ENCODE peak calls at places on chromosomes 5 and 9, in four cellular contexts. D is H1, B is A549, V is HepG2. E is an unnamed sample.

GRCh38 chr9:83681490-83681889 is 26.3 kb downstream of the UBQLN1 start:
- DNase-seq in D (no peak), B (no peak), V (no peak), E (no peak)

GRCh38 chr9:38026840-38027527 is 42.0 kb downstream of the SHB start:
- DNase-seq in D (no peak), B (no peak), V (no peak), E (no peak)

GRCh38 chr5:37840036-37840909 is at the start of gene GDNF:
- DNase-seq in D (no peak), B (peak), V (peak), E (no peak)

GRCh38 chr5:158435161-158435616 is 576.2 kb upstream of the CLINT1 start:
- DNase-seq in D (no peak), B (no peak), V (no peak), E (no peak)

GRCh38 chr5:12757035-12757434 is 852.8 kb upstream of the CTNND2 start:
- DNase-seq in D (no peak), B (no peak), V (no peak), E (no peak)

GRCh38 chr9:68739631-68740174 is 34.7 kb downstream of the PIP5K1B start:
- DNase-seq in D (no peak), B (no peak), V (peak), E (no peak)

GRCh38 chr5:42400474-42400873 is 22.8 kb upstream of the GHR start:
- DNase-seq in D (no peak), B (no peak), V (no peak), E (no peak)

GRCh38 chr5:150781706-150782614 is 3.4 kb downstream of the SMIM3 start:
- DNase-seq in D (no peak), B (no peak), V (peak), E (no peak)

GRCh38 chr9:114503009-114503408 is 2.3 kb downstream of the WHRN start:
- DNase-seq in D (no peak), B (no peak), V (no peak), E (no peak)

GRCh38 chr5:50653946-50654345 is 12.5 kb upstream of the PARP8 start:
- DNase-seq in D (no peak), B (no peak), V (no peak), E (no peak)

GRCh38 chr9:31364171-31364570 is 1020.3 kb upstream of the ACO1 start:
- DNase-seq in D (no peak), B (no peak), V (no peak), E (no peak)

GRCh38 chr9:118961857-118962256 is 407.4 kb downstream of the BRINP1 start:
- DNase-seq in D (peak), B (peak), V (no peak), E (no peak)

GRCh38 chr5:126610163-126610562 is 9.4 kb downstream of the PHAX start:
- DNase-seq in D (no peak), B (no peak), V (no peak), E (no peak)

GRCh38 chr5:155087036-155087435 is 73.5 kb downstream of the KIF4B start:
- DNase-seq in D (no peak), B (no peak), V (no peak), E (no peak)

GRCh38 chr9:91419222-91420191 is 4.1 kb downstream of the NFIL3 start:
- DNase-seq in D (no peak), B (peak), V (peak), E (peak)

GRCh38 chr9:88871669-88872068 is 119.6 kb upstream of the S1PR3 start:
- DNase-seq in D (no peak), B (no peak), V (no peak), E (no peak)

GRCh38 chr5:33774323-33774722 is 117.5 kb downstream of the ADAMTS12 start:
- DNase-seq in D (no peak), B (no peak), V (no peak), E (no peak)

GRCh38 chr9:130432362-130432761 is 12.4 kb upstream of the ASS1 start:
- DNase-seq in D (no peak), B (peak), V (no peak), E (no peak)

GRCh38 chr5:54387659-54388232 is 67.8 kb upstream of the HSPB3 start:
- DNase-seq in D (no peak), B (no peak), V (no peak), E (no peak)

GRCh38 chr5:109567374-109568044 is 122.2 kb upstream of the MAN2A1 start:
- DNase-seq in D (no peak), B (no peak), V (peak), E (peak)

GRCh38 chr9:110157812-110158629 is 49.9 kb downstream of the C9orf152 start:
- DNase-seq in D (no peak), B (no peak), V (no peak), E (no peak)

GRCh38 chr9:29439961-29440360 is 1866.7 kb upstream of the C9orf72 start:
- DNase-seq in D (no peak), B (no peak), V (no peak), E (no peak)

GRCh38 chr5:174572591-174572990 is 151.8 kb upstream of the MSX2 start:
- DNase-seq in D (no peak), B (no peak), V (no peak), E (no peak)

GRCh38 chr9:21747171-21747570 is 55.3 kb upstream of the MTAP start:
- DNase-seq in D (no peak), B (no peak), V (no peak), E (no peak)

GRCh38 chr5:95913663-95914062 is 48.0 kb downstream of the ELL2 start:
- DNase-seq in D (no peak), B (no peak), V (no peak), E (no peak)

GRCh38 chr5:91281409-91281808 is 101.7 kb downstream of the ARRDC3 start:
- DNase-seq in D (no peak), B (no peak), V (no peak), E (no peak)

GRCh38 chr5:126865299-126865698 is 88.4 kb downstream of the LMNB1 start:
- DNase-seq in D (no peak), B (no peak), V (no peak), E (no peak)

GRCh38 chr9:88722753-88723152 is 187.8 kb downstream of the NXNL2 start:
- DNase-seq in D (no peak), B (peak), V (no peak), E (no peak)

GRCh38 chr9:87137718-87138117 is 190.4 kb upstream of the GAS1 start:
- DNase-seq in D (no peak), B (no peak), V (no peak), E (no peak)

GRCh38 chr9:13032585-13032984 is 246.9 kb downstream of the MPDZ start:
- DNase-seq in D (no peak), B (no peak), V (no peak), E (no peak)

GRCh38 chr5:136090319-136090718 is 42.3 kb upstream of the SMAD5 start:
- DNase-seq in D (no peak), B (no peak), V (no peak), E (no peak)

GRCh38 chr5:133472829-133473228 is 139.5 kb downstream of the FSTL4 start:
- DNase-seq in D (no peak), B (no peak), V (no peak), E (peak)

GRCh38 chr5:179623906-179624741 is 653 bp upstream of the HNRNPH1 start:
- DNase-seq in D (no peak), B (no peak), V (peak), E (peak)

GRCh38 chr5:129114539-129115193 is 20.1 kb downstream of the ISOC1 start:
- DNase-seq in D (no peak), B (no peak), V (no peak), E (no peak)

GRCh38 chr9:83062011-83062652 is 810 bp downstream of the RASEF start:
- DNase-seq in D (peak), B (peak), V (no peak), E (no peak)

GRCh38 chr5:139588962-139589361 is 27.8 kb downstream of the UBE2D2 start:
- DNase-seq in D (no peak), B (no peak), V (no peak), E (no peak)

GRCh38 chr5:139593716-139594319 is 32.7 kb downstream of the UBE2D2 start:
- DNase-seq in D (no peak), B (peak), V (no peak), E (no peak)

GRCh38 chr5:139597134-139597533 is 36.0 kb downstream of the UBE2D2 start:
- DNase-seq in D (no peak), B (no peak), V (no peak), E (no peak)

DNA sequence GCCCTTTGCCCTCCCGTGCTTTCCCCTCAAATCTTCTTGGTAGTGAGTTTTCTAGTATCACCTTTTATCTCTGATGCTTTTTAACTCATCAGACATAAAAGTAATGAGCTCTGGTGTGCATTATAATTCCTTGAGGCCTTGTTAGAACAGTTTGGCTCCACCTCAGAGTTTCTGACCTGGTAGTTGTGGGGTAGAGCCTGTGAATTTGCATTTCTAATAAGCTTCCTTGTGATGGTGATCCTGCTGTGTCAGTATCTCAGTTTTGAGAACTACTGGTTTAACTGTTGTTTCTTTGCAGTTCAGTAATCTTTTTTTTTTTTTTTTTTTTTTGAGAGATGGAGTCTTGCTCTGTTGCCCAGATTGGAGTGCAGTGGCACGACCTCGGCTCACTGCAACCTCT is 31.1 kb downstream of the UBE2D2 start:
- DNase-seq in D (no peak), B (no peak), V (no peak), E (no peak)
- TF ChIP-seq KDM1A in D (no peak), B (no peak), V (no peak), E (no peak)

GRCh38 chr5:6551287-6551954 is 81.4 kb downstream of the NSUN2 start:
- DNase-seq in D (no peak), B (no peak), V (no peak), E (no peak)
- TF ChIP-seq MAFK in D (no peak), B (no peak), V (no peak), E (no peak)

GRCh38 chr9:135239769-135240141 is 152.3 kb downstream of the OLFM1 start:
- DNase-seq in D (no peak), B (no peak), V (no peak), E (no peak)
- TF ChIP-seq POLR2A in D (no peak), B (no peak), V (no peak), E (no peak)

GRCh38 chr9:131732636-131733340 is 7.1 kb downstream of the RAPGEF1 start:
- DNase-seq in D (no peak), B (no peak), V (no peak), E (no peak)
- TF ChIP-seq KDM1A in D (no peak), B (no peak), V (no peak), E (no peak)

GRCh38 chr9:122172131-122172530 is 12.4 kb downstream of the MORN5 start:
- DNase-seq in D (no peak), B (no peak), V (no peak), E (peak)
- TF ChIP-seq MAFK in D (no peak), B (no peak), V (no peak), E (no peak)

GRCh38 chr9:94164756-94165549 is 80.7 kb downstream of the PTPDC1 start:
- DNase-seq in D (no peak), B (no peak), V (no peak), E (no peak)

GRCh38 chr9:94167376-94167775 is 83.1 kb downstream of the PTPDC1 start:
- DNase-seq in D (no peak), B (no peak), V (no peak), E (no peak)

GRCh38 chr9:94166237-94167054 is 82.2 kb downstream of the PTPDC1 start:
- DNase-seq in D (peak), B (peak), V (peak), E (peak)

GRCh38 chr9:94167055-94167346 is 82.7 kb downstream of the PTPDC1 start:
- DNase-seq in D (no peak), B (no peak), V (peak), E (no peak)

DNA sequence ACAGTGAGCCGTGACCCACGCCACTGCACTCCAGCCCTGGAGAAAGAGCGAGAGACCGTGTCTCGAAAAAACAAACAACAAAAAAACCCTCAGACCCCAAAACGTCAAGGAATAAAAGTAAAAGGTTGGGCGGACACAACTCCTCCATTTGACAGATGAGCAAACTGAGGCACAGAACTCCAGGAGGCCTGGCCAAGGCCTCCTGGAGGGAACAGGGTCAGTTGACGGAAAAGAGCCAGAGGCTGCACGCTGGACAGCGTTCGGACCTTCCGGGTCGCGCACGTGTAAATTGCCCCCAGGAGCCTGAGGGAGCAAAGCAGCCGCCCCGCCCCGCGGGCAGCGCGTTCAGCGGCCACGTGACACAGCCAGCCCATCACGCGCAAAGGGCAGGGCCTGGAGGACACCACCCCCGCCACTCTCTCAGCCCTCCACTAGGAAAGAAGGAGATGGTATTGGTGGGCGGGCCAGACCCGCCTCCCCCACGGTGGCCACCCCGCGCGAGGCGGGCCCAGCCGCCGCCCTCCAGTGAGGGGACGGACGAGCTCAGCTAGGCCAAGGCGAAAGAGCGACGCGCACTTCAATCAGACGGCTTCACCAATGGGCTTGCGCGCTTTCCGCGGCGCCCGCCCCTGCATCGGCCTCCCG is 81.5 kb downstream of the PTPDC1 start:
- DNase-seq in D (peak), B (peak), V (peak), E (peak)
- TF ChIP-seq POLR2A in D (no peak), B (peak), V (no peak), E (peak)

GRCh38 chr5:57836921-57837320 is 354.3 kb upstream of the ACTBL2 start:
- DNase-seq in D (no peak), B (no peak), V (no peak), E (no peak)
- TF ChIP-seq KDM1A in D (no peak), B (no peak), V (no peak), E (no peak)

E was measured in K562.